ENCODE peak calls at places on chromosomes 11 and 22, in nine cellular contexts. T is neural progenitor cell; E is uterus; G is stomach; L is MM.1S; J is suprapubic skin; M is A673; Q is endodermal cell; P is CD8-positive, alpha-beta memory T cell. Y is an unnamed sample. For H3K27me3, the result is how much of the 10 kb centered on the place peaks cover.

GRCh38 chr11:31412946-31413345 is 43.3 kb downstream of the DNAJC24 start:
- DNase-seq in T (no peak), E (no peak), G (no peak), L (no peak), J (no peak), M (peak), Q (no peak), P (no peak), Y (no peak)

GRCh38 chr11:128324531-128325141 is 262.7 kb downstream of the ETS1 start:
- DNase-seq in T (no peak), E (no peak), G (no peak), L (no peak), J (no peak), M (no peak), Q (no peak), P (peak), Y (no peak)

GRCh38 chr11:11534981-11535380 is 86.8 kb downstream of the GALNT18 start:
- DNase-seq in T (no peak), E (no peak), G (no peak), L (no peak), J (no peak), M (no peak), Q (no peak), P (no peak), Y (no peak)

GRCh38 chr11:24132471-24132870 is 364.4 kb upstream of the LUZP2 start:
- DNase-seq in T (no peak), E (no peak), G (no peak), L (no peak), J (no peak), M (no peak), Q (no peak), P (no peak), Y (no peak)

GRCh38 chr11:107882095-107882820 is 23.7 kb upstream of the SLC35F2 start:
- DNase-seq in T (no peak), E (no peak), G (no peak), L (no peak), J (peak), M (no peak), Q (no peak), P (no peak), Y (no peak)

GRCh38 chr11:111541209-111542061 is 915 bp downstream of the LAYN start:
- DNase-seq in T (peak), E (peak), G (no peak), L (no peak), J (no peak), M (peak), Q (peak), P (no peak), Y (peak)

GRCh38 chr11:88515002-88515401 is 177.5 kb upstream of the CTSC start:
- DNase-seq in T (no peak), E (no peak), G (no peak), L (no peak), J (no peak), M (peak), Q (no peak), P (no peak), Y (no peak)

GRCh38 chr11:106091480-106092123 is 14.1 kb downstream of the AASDHPPT start:
- DNase-seq in T (no peak), E (no peak), G (no peak), L (peak), J (no peak), M (peak), Q (no peak), P (no peak), Y (no peak)

GRCh38 chr22:49764151-49764581 is 63.5 kb downstream of the BRD1 start:
- DNase-seq in T (no peak), E (no peak), G (peak), L (no peak), J (peak), M (peak), Q (peak), P (no peak), Y (peak)

GRCh38 chr11:2149471-2150205 is 10.4 kb upstream of the IGF2 start:
- DNase-seq in T (peak), E (no peak), G (no peak), L (no peak), J (no peak), M (no peak), Q (no peak), P (no peak), Y (no peak)
- H3K27me3 ChIP-seq in T (under half), E (under half), G (half or more), L (half or more), J (half or more), M (under half), Q (half or more), P (under half), Y (under half)

DNA sequence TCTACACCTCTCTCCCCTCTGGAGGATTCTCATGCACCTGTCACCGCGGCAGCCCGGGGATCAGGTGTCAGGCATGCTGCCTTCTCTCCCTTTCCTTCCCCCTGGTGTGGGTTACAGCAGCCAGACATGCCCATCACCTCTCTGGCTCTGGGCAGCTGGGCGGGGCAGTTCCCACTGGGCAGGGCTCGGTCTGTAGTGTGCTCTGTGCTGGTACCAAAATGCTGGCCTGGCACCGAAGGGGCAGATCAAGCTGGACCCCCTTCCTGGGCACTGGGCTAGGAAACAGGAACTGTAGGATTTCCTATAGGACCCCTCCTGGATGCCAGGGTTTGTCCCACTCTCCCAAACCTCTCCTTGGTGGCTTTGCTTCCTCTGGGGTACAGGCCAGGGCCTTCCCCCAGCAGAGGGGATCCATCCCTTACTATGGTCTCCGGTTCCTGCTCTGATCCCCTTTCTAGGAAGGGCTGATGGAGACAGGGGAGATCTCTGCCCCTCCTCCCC is 821 bp downstream of the GAL3ST1 start:
- DNase-seq in T (no peak), E (no peak), G (peak), L (no peak), J (no peak), M (no peak), Q (peak), P (no peak), Y (peak)
- H3K4me3 ChIP-seq in T (peak), E (no peak), G (peak), L (no peak), J (no peak), M (no peak), Q (peak), P (no peak), Y (peak)

GRCh38 chr22:39243443-39244072 is 1.2 kb downstream of the PDGFB start:
- DNase-seq in T (peak), E (no peak), G (no peak), L (peak), J (no peak), M (no peak), Q (peak), P (no peak), Y (peak)
- H3K27me3 ChIP-seq in T (half or more), E (under half), G (half or more), L (under half), J (under half), M (under half), Q (under half), P (under half), Y (half or more)

DNA sequence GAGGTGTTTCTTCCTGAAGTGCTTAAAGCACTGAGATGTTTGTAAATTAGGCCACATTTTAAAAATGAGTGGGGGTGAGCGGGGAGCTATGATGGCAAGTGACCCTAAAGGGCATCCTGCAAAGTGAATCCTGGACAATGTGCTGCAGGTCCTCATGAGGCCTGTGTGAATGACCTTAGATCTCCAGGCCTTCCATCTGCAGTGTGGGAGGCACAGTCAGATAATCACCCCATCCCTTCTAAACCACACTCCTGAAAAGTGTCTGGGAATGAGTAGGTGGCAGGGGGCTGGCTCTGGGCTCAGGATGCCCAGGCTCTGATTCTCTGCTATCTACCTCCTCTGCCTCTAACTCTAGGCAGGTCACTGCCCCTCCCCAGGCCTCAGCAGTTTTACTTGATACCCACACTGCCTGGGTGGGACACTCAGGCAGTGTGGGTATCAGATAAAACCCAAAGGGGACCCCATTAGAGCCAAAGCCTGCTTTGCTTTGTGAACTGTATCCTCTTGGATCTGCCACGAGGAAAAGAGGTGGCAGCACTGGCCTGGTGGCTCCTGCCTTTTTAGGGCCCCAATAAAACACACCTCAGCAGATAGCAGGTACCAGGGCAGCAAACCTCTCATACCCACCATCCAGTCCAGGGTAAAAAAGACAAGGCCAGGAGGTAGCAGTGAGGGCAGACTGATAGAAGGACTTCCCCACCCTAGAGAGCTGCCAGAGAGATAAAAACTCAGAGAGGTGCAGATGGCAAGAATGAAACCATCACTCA is 10.5 kb downstream of the STARD10 start:
- DNase-seq in T (peak), E (no peak), G (no peak), L (no peak), J (no peak), M (no peak), Q (peak), P (no peak), Y (peak)
- H3K4me3 ChIP-seq in T (no peak), E (no peak), G (no peak), L (no peak), J (no peak), M (no peak), Q (no peak), P (no peak), Y (no peak)

DNA sequence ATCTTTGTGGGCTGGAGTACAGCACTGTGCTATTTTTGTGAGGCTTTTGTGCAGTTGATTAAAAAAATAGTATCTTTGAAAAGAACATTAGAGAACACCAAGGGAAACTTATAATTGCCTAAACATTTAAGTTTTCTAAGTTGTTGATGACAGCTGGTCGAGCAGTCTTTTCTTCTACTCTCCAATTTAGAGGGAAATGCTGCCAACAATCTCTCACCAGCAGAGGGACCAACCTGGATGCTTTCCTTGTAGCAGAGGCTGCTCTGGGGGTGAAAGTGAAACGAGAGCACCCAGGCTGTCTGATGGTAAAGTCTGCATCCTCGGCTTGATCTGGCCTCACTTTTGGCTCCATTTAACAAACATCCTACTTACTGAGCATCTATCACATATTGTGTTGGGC is 1286.5 kb upstream of the TENM4 start:
- DNase-seq in T (peak), E (no peak), G (no peak), L (peak), J (no peak), M (peak), Q (peak), P (no peak), Y (peak)
- H3K27me3 ChIP-seq in T (under half), E (under half), G (under half), L (under half), J (under half), M (under half), Q (under half), P (under half), Y (under half)

DNA sequence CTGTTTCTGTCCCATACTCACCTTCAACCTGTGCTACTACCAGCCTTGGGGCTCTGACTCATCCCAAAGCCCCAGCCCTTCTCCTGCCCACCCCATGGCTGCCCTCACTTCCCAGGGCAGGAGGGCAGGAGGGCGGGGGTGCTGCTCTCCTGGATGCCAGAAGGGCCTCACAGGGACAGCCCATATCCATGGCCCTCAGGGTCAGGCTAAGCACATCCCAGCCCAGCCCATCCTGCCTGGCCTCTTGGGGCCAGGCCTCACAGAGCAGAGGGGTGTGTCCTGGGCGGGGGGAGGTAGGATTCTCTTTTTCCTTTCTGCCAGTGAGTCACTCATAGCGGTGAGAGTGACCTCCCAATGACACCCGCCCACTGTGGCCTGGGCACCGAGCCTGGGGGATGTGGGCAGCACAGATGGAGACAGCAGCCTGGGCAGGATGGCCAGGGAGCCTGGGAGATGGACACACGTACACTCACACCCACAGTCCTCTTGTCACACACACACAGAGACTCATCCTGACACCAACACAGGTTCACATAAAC is 2.4 kb downstream of the LTBP3 start:
- DNase-seq in T (no peak), E (no peak), G (no peak), L (no peak), J (no peak), M (no peak), Q (no peak), P (no peak), Y (no peak)
- H3K4me3 ChIP-seq in T (no peak), E (no peak), G (no peak), L (no peak), J (no peak), M (no peak), Q (no peak), P (peak), Y (no peak)